ENCODE peak calls at places on chromosomes 16 and 17, in four cellular contexts. B is tibial nerve, D is ascending aorta, J is K562. R is an unnamed sample. For H3K4me1, the result is how much of the 10 kb centered on the place peaks cover.

GRCh38 chr16:81495321-81496234 is 51.0 kb downstream of the CMIP start:
- DNase-seq in B (no peak), D (no peak), J (peak), R (no peak)

GRCh38 chr17:29140631-29141483 is 39.3 kb downstream of the MYO18A start:
- DNase-seq in J (peak), B (no peak), D (no peak), R (no peak)

GRCh38 chr16:27432600-27432957 is 30.6 kb downstream of the IL21R start:
- DNase-seq in J (no peak), D (no peak), B (no peak), R (no peak)

GRCh38 chr16:72172105-72173034 is at the start of gene PMFBP1:
- DNase-seq in B (no peak), D (peak), J (peak), R (peak)

GRCh38 chr17:44074911-44075285 is 4.4 kb downstream of the G6PC3 start:
- DNase-seq in B (no peak), D (no peak), J (no peak), R (no peak)

GRCh38 chr17:56896217-56896967 is 17.5 kb downstream of the TRIM25 start:
- DNase-seq in J (no peak), D (no peak), B (no peak), R (no peak)

GRCh38 chr17:10116676-10117075 is 81.7 kb downstream of the GAS7 start:
- DNase-seq in B (no peak), D (no peak), J (no peak), R (no peak)

GRCh38 chr16:49931931-49932330 is 76.0 kb upstream of the ZNF423 start:
- DNase-seq in D (no peak), B (no peak), J (no peak), R (no peak)

GRCh38 chr17:57892146-57892819 is 42.4 kb upstream of the MRPS23 start:
- DNase-seq in J (peak), B (peak), D (peak), R (peak)

GRCh38 chr16:66270333-66270927 is 96.1 kb upstream of the CDH5 start:
- DNase-seq in J (peak), B (peak), D (no peak), R (no peak)

GRCh38 chr16:74888888-74889287 is 96.0 kb downstream of the WDR59 start:
- DNase-seq in D (no peak), J (no peak), B (no peak), R (no peak)

GRCh38 chr16:27596411-27596810 is 46.5 kb downstream of the KATNIP start:
- DNase-seq in B (no peak), D (no peak), J (no peak), R (no peak)

GRCh38 chr17:6779411-6779810 is 3.4 kb downstream of the FBXO39 start:
- DNase-seq in J (no peak), B (no peak), D (no peak), R (peak)

GRCh38 chr17:17871913-17872312 is 35.1 kb upstream of the SREBF1 start:
- DNase-seq in J (no peak), B (no peak), D (no peak), R (no peak)

GRCh38 chr17:68840073-68840472 is 115.1 kb downstream of the ABCA8 start:
- DNase-seq in D (no peak), J (no peak), B (no peak), R (no peak)

GRCh38 chr17:15233022-15233805 is 31.9 kb downstream of the PMP22 start:
- DNase-seq in D (no peak), B (no peak), J (peak), R (peak)

DNA sequence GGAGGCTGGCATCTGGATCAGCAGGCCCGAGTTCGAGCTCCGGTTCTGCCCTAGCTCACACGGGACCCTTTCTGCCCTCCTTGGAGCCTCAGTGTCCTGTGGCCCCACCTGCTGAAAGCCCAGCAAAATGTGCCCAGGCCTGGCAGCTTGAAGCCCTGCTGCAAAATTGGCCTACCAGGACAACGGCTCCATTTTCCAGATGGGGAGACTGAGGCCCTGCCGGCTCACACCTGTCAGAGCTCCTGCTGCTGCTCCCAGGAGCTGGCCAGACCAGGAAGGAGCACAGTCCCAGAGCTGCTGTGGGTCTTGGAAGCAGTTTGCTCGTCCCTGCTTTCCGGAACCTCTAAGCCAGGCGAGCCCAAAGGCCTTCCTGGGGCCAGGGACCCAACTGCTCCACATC is 17.4 kb downstream of the ZNF469 start:
- DNase-seq in J (no peak), B (no peak), D (no peak), R (no peak)
- H3K27ac ChIP-seq in J (no peak), B (no peak), D (no peak), R (no peak)

GRCh38 chr16:88406096-88407041 is 23.6 kb downstream of the ZNF469 start:
- DNase-seq in B (no peak), D (no peak), J (peak), R (no peak)
- H3K4me3 ChIP-seq in B (no peak), D (peak), J (no peak), R (no peak)

GRCh38 chr16:89482087-89482823 is 8.1 kb downstream of the ANKRD11 start:
- DNase-seq in J (no peak), D (no peak), B (no peak), R (no peak)
- H3K4me1 ChIP-seq in J (under half), D (under half), B (half or more), R (under half)

GRCh38 chr17:75508122-75508719 is 7.1 kb downstream of the CASKIN2 start:
- DNase-seq in B (no peak), D (no peak), J (no peak), R (no peak)
- H3K27ac ChIP-seq in B (peak), D (peak), J (no peak), R (no peak)

R was measured in small intestine.